ENCODE peak calls at places on chromosomes 4 and X, in nine cellular contexts. R is dorsolateral prefrontal cortex; N is uterus; Y is CD8-positive, alpha-beta T cell; Q is progenitor cell of endocrine pancreas; X is IMR-90; D is heart left ventricle; E is GM10248; H is lower lobe of right lung. P is an unnamed sample.

GRCh38 chr4:111454961-111455360 is 690.3 kb upstream of the FAM241A start:
- DNase-seq in R (no peak), N (no peak), Y (no peak), Q (no peak), X (no peak), D (no peak), E (no peak), H (no peak), P (no peak)

GRCh38 chrX:6041630-6042029 is 187.0 kb downstream of the NLGN4X start:
- DNase-seq in R (no peak), N (no peak), Y (no peak), Q (no peak), X (no peak), D (no peak), E (no peak), H (no peak), P (no peak)

GRCh38 chrX:130212371-130212770 is 40.6 kb downstream of the RAB33A start:
- DNase-seq in R (no peak), N (no peak), Y (no peak), Q (no peak), X (no peak), D (no peak), E (peak; percentile 15), H (no peak), P (no peak)

GRCh38 chr4:4677825-4678522 is 136.1 kb upstream of the STX18 start:
- DNase-seq in R (no peak), N (peak; percentile 59), Y (no peak), Q (no peak), X (peak; percentile 59), D (no peak), E (no peak), H (no peak), P (no peak)

GRCh38 chr4:110137819-110138218 is 60.6 kb downstream of the ELOVL6 start:
- DNase-seq in R (no peak), N (no peak), Y (no peak), Q (no peak), X (no peak), D (no peak), E (no peak), H (no peak), P (no peak)

GRCh38 chr4:23981328-23981727 is 91.5 kb upstream of the PPARGC1A start:
- DNase-seq in R (no peak), N (no peak), Y (no peak), Q (no peak), X (peak; percentile 55), D (no peak), E (no peak), H (no peak), P (no peak)

GRCh38 chr4:8171941-8172924 is 13.6 kb upstream of the ABLIM2 start:
- DNase-seq in R (no peak), N (no peak), Y (no peak), Q (no peak), X (peak; percentile 56), D (no peak), E (peak; percentile 86), H (no peak), P (no peak)

GRCh38 chr4:76781698-76782595 is 116.0 kb downstream of the SOWAHB start:
- DNase-seq in R (no peak), N (no peak), Y (no peak), Q (no peak), X (peak; percentile 98), D (no peak), E (no peak), H (no peak), P (no peak)

GRCh38 chrX:10414106-10414824 is 206.1 kb downstream of the MID1 start:
- DNase-seq in R (no peak), N (no peak), Y (no peak), Q (no peak), X (no peak), D (no peak), E (no peak), H (no peak), P (no peak)

GRCh38 chr4:38948551-38948950 is 80.9 kb downstream of the FAM114A1 start:
- DNase-seq in R (no peak), N (peak; percentile 34), Y (no peak), Q (no peak), X (peak; percentile 95), D (no peak), E (no peak), H (no peak), P (no peak)

GRCh38 chr4:121614136-121614535 is 82.6 kb downstream of the ANXA5 start:
- DNase-seq in R (no peak), N (no peak), Y (no peak), Q (no peak), X (no peak), D (no peak), E (no peak), H (no peak), P (no peak)

GRCh38 chr4:129623233-129623632 is 527.3 kb downstream of the C4orf33 start:
- DNase-seq in R (no peak), N (no peak), Y (no peak), Q (no peak), X (no peak), D (no peak), E (no peak), H (no peak), P (no peak)

GRCh38 chr4:91961504-91961903 is 342.3 kb upstream of the GRID2 start:
- DNase-seq in R (no peak), N (no peak), Y (no peak), Q (no peak), X (peak; percentile 30), D (no peak), E (no peak), H (no peak), P (no peak)

GRCh38 chr4:91963489-91963888 is 340.3 kb upstream of the GRID2 start:
- DNase-seq in R (no peak), N (no peak), Y (no peak), Q (no peak), X (peak; percentile 72), D (no peak), E (no peak), H (no peak), P (no peak)

DNA sequence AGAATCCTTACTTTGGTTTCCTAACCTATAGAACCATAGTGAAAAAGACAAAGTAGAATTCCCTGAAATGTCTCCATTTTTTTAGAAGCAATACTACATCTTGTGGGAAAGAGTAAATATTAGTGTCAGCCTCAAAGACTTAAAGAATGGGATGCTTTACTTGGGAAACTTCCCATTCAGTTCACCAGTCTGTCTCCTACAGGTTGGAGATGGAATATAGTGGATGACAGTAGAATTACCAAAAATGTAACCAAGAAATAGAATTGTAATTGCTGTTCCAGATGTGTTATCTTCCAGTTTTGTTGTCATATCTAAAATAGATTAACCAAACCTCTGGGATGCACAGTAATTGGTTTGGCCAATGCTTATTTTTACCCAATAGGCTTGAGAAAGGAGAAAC is 338.6 kb upstream of the GRID2 start:
- DNase-seq in R (no peak), N (no peak), Y (no peak), Q (no peak), X (no peak), D (no peak), E (no peak), H (no peak), P (no peak)
- TF ChIP-seq CTCF in R (no peak), N (no peak), Y (no peak), Q (peak; percentile 17), X (no peak), D (no peak), E (no peak), H (no peak), P (no peak)

DNA sequence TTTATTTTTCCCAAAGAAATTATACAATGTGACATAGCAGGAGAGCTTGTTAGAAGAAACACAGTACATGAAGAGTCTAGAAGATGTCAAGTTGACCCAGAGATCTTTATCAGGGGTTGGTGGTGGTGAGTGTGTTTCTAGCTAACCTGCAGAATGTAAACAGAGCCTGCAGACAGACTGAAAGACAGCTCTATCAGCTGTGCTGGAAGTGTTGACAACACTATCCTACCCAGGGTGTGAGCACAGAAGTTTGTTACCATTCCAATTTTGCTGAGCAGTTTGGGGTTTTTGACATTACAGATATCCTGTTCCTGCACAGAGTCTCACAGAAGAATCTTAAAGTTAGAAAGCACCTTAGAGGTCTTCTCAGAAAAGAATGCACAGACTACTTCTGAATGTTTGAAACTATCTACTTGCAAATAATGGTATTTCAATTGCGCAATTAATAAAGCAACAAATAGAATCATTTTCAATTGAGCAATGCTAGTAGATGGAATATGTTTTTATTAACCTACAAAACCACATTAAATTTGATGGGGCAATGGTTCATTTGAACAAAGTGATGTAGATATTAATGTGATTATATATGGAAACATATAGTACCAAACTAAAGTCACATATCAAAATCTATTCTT is 12.4 kb downstream of the SOX3 start:
- DNase-seq in R (no peak), N (no peak), Y (no peak), Q (no peak), X (no peak), D (no peak), E (no peak), H (no peak), P (no peak)
- TF ChIP-seq CTCF in R (no peak), N (no peak), Y (no peak), Q (no peak), X (no peak), D (no peak), E (no peak), H (no peak), P (no peak)

DNA sequence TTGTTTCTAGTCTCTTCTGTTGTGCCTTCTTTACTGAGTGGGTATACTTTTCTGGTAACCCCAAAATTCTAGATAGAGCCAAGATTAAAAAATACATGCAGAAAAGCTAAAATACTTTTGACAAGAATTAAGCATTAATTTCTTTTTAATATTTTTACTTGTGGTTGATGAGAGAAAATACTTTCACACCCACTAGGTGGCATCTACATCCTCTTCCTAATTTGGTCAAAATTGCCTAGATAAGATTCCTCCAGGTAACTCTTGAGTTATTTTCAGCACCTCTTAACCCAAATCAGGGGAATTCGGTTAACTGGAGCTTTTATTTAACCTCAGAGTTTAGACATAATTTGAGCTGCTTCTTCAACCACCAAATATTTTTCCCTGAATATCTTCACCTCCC is 28.4 kb upstream of the COX7B2 start:
- DNase-seq in R (no peak), N (no peak), Y (no peak), Q (no peak), X (no peak), D (no peak), E (no peak), H (no peak), P (no peak)
- TF ChIP-seq CTCF in R (peak; percentile 21), N (no peak), Y (no peak), Q (no peak), X (peak; percentile 36), D (no peak), E (no peak), H (no peak), P (no peak)

GRCh38 chr4:81914623-81915022 is 442.9 kb upstream of the RASGEF1B start:
- DNase-seq in R (no peak), N (no peak), Y (no peak), Q (no peak), X (no peak), D (no peak), E (peak; percentile 14), H (no peak), P (no peak)

GRCh38 chr4:81915430-81915829 is 443.7 kb upstream of the RASGEF1B start:
- DNase-seq in R (no peak), N (no peak), Y (no peak), Q (no peak), X (no peak), D (no peak), E (no peak), H (no peak), P (no peak)

GRCh38 chr4:81912420-81912819 is 440.7 kb upstream of the RASGEF1B start:
- DNase-seq in R (no peak), N (no peak), Y (no peak), Q (no peak), X (no peak), D (no peak), E (no peak), H (no peak), P (no peak)

GRCh38 chr4:81919238-81919637 is 447.5 kb upstream of the RASGEF1B start:
- DNase-seq in R (no peak), N (no peak), Y (no peak), Q (no peak), X (peak; percentile 1), D (no peak), E (peak; percentile 21), H (no peak), P (no peak)

GRCh38 chr4:81913427-81913878 is 441.7 kb upstream of the RASGEF1B start:
- DNase-seq in R (no peak), N (no peak), Y (peak; percentile 63), Q (peak; percentile 32), X (peak; percentile 31), D (no peak), E (peak; percentile 53), H (peak; percentile 52), P (peak; percentile 16)
- TF ChIP-seq CTCF in R (peak; percentile 26), N (no peak), Y (peak; percentile 71), Q (peak; percentile 79), X (peak; percentile 52), D (peak; percentile 52), E (peak; percentile 57), H (peak; percentile 71), P (peak; percentile 42)

P was measured in natural killer cell.